ENCODE peak calls at places on chromosomes 4 and X, in nine cellular contexts. One of them, this sample, is unnamed.

GRCh38 chr4:165947019-165947418 is 74.0 kb downstream of the TLL1 start:
- DNase-seq in ascending aorta: no peak
- DNase-seq in body of pancreas: no peak
- DNase-seq in thoracic aorta: no peak
- DNase-seq in heart right ventricle: no peak
- DNase-seq in cardiac muscle cell: no peak
- DNase-seq in mucosa of descending colon: no peak
- DNase-seq in PC-3: no peak
- DNase-seq in lung: no peak
- DNase-seq in this sample: no peak

GRCh38 chr4:53987761-53988171 is 76.6 kb downstream of the CHIC2 start:
- DNase-seq in ascending aorta: no peak
- DNase-seq in body of pancreas: no peak
- DNase-seq in thoracic aorta: no peak
- DNase-seq in heart right ventricle: no peak
- DNase-seq in cardiac muscle cell: peak; percentile 49
- DNase-seq in mucosa of descending colon: no peak
- DNase-seq in PC-3: peak; percentile 70
- DNase-seq in lung: no peak
- DNase-seq in this sample: no peak

GRCh38 chrX:66731398-66731797 is 92.5 kb upstream of the EDA2R start:
- DNase-seq in ascending aorta: no peak
- DNase-seq in body of pancreas: no peak
- DNase-seq in thoracic aorta: no peak
- DNase-seq in heart right ventricle: no peak
- DNase-seq in cardiac muscle cell: peak; percentile 59
- DNase-seq in mucosa of descending colon: no peak
- DNase-seq in PC-3: peak; percentile 34
- DNase-seq in lung: no peak
- DNase-seq in this sample: no peak

GRCh38 chrX:17860811-17861495 is at the start of gene RAI2:
- DNase-seq in ascending aorta: no peak
- DNase-seq in body of pancreas: peak; percentile 64
- DNase-seq in thoracic aorta: no peak
- DNase-seq in heart right ventricle: peak; percentile 34
- DNase-seq in cardiac muscle cell: no peak
- DNase-seq in mucosa of descending colon: peak; percentile 38
- DNase-seq in PC-3: no peak
- DNase-seq in lung: peak; percentile 52
- DNase-seq in this sample: peak; percentile 78

GRCh38 chr4:98794565-98795205 is 134.2 kb downstream of the EIF4E start:
- DNase-seq in ascending aorta: no peak
- DNase-seq in body of pancreas: no peak
- DNase-seq in thoracic aorta: no peak
- DNase-seq in heart right ventricle: no peak
- DNase-seq in cardiac muscle cell: peak; percentile 58
- DNase-seq in mucosa of descending colon: no peak
- DNase-seq in PC-3: peak; percentile 51
- DNase-seq in lung: no peak
- DNase-seq in this sample: peak; percentile 73

GRCh38 chr4:22299678-22300077 is 216.2 kb downstream of the ADGRA3 start:
- DNase-seq in ascending aorta: no peak
- DNase-seq in body of pancreas: no peak
- DNase-seq in thoracic aorta: no peak
- DNase-seq in heart right ventricle: no peak
- DNase-seq in cardiac muscle cell: no peak
- DNase-seq in mucosa of descending colon: no peak
- DNase-seq in PC-3: no peak
- DNase-seq in lung: no peak
- DNase-seq in this sample: no peak

GRCh38 chrX:63961964-63962363 is 176.9 kb upstream of the ARHGEF9 start:
- DNase-seq in ascending aorta: no peak
- DNase-seq in body of pancreas: peak; percentile 60
- DNase-seq in thoracic aorta: no peak
- DNase-seq in heart right ventricle: no peak
- DNase-seq in cardiac muscle cell: no peak
- DNase-seq in mucosa of descending colon: no peak
- DNase-seq in PC-3: no peak
- DNase-seq in lung: no peak
- DNase-seq in this sample: no peak

GRCh38 chr4:163638909-163639308 is 144.4 kb downstream of the TMA16 start:
- DNase-seq in ascending aorta: no peak
- DNase-seq in body of pancreas: no peak
- DNase-seq in thoracic aorta: no peak
- DNase-seq in heart right ventricle: no peak
- DNase-seq in cardiac muscle cell: no peak
- DNase-seq in mucosa of descending colon: no peak
- DNase-seq in PC-3: peak; percentile 48
- DNase-seq in lung: no peak
- DNase-seq in this sample: no peak

GRCh38 chr4:180134116-180134866 is 2108.9 kb upstream of the TENM3 start:
- DNase-seq in ascending aorta: no peak
- DNase-seq in body of pancreas: no peak
- DNase-seq in thoracic aorta: no peak
- DNase-seq in heart right ventricle: no peak
- DNase-seq in cardiac muscle cell: no peak
- DNase-seq in mucosa of descending colon: peak; percentile 37
- DNase-seq in PC-3: no peak
- DNase-seq in lung: no peak
- DNase-seq in this sample: peak; percentile 54

GRCh38 chrX:153726286-153727107 is 1.8 kb downstream of the ABCD1 start:
- DNase-seq in ascending aorta: peak; percentile 79
- DNase-seq in body of pancreas: peak; percentile 72
- DNase-seq in thoracic aorta: no peak
- DNase-seq in heart right ventricle: peak; percentile 67
- DNase-seq in cardiac muscle cell: peak; percentile 51
- DNase-seq in mucosa of descending colon: peak; percentile 69
- DNase-seq in PC-3: peak; percentile 31
- DNase-seq in lung: peak; percentile 60
- DNase-seq in this sample: peak; percentile 92

GRCh38 chrX:149881081-149881711 is at the start of gene MAGEA8:
- DNase-seq in ascending aorta: no peak
- DNase-seq in body of pancreas: no peak
- DNase-seq in thoracic aorta: no peak
- DNase-seq in heart right ventricle: no peak
- DNase-seq in cardiac muscle cell: no peak
- DNase-seq in mucosa of descending colon: no peak
- DNase-seq in PC-3: no peak
- DNase-seq in lung: no peak
- DNase-seq in this sample: peak; percentile 77

GRCh38 chrX:41441934-41442823 is 5.0 kb upstream of the NYX start:
- DNase-seq in ascending aorta: peak; percentile 94
- DNase-seq in body of pancreas: peak; percentile 86
- DNase-seq in thoracic aorta: peak; percentile 64
- DNase-seq in heart right ventricle: peak; percentile 83
- DNase-seq in cardiac muscle cell: peak; percentile 91
- DNase-seq in mucosa of descending colon: peak; percentile 93
- DNase-seq in PC-3: peak; percentile 84
- DNase-seq in lung: peak; percentile 87
- DNase-seq in this sample: peak; percentile 95

GRCh38 chr4:73776363-73776762 is 36.0 kb downstream of the CXCL8 start:
- DNase-seq in ascending aorta: peak; percentile 72
- DNase-seq in body of pancreas: peak; percentile 62
- DNase-seq in thoracic aorta: peak; percentile 8
- DNase-seq in heart right ventricle: no peak
- DNase-seq in cardiac muscle cell: peak; percentile 95
- DNase-seq in mucosa of descending colon: no peak
- DNase-seq in PC-3: peak; percentile 48
- DNase-seq in lung: peak; percentile 54
- DNase-seq in this sample: no peak

GRCh38 chr4:176436500-176436973 is 116.8 kb downstream of the SPCS3 start:
- DNase-seq in ascending aorta: no peak
- DNase-seq in body of pancreas: no peak
- DNase-seq in thoracic aorta: no peak
- DNase-seq in heart right ventricle: no peak
- DNase-seq in cardiac muscle cell: peak; percentile 61
- DNase-seq in mucosa of descending colon: no peak
- DNase-seq in PC-3: peak; percentile 74
- DNase-seq in lung: no peak
- DNase-seq in this sample: no peak

GRCh38 chrX:96436105-96436504 is 248.5 kb upstream of the DIAPH2 start:
- DNase-seq in ascending aorta: no peak
- DNase-seq in body of pancreas: no peak
- DNase-seq in thoracic aorta: no peak
- DNase-seq in heart right ventricle: no peak
- DNase-seq in cardiac muscle cell: peak; percentile 48
- DNase-seq in mucosa of descending colon: no peak
- DNase-seq in PC-3: peak; percentile 35
- DNase-seq in lung: no peak
- DNase-seq in this sample: no peak

GRCh38 chrX:276588-277171 is 4.5 kb upstream of the PLCXD1 start:
- DNase-seq in ascending aorta: peak; percentile 78
- DNase-seq in body of pancreas: peak; percentile 73
- DNase-seq in thoracic aorta: no peak
- DNase-seq in heart right ventricle: peak; percentile 37
- DNase-seq in cardiac muscle cell: peak; percentile 37
- DNase-seq in mucosa of descending colon: peak; percentile 63
- DNase-seq in PC-3: peak; percentile 65
- DNase-seq in lung: no peak
- DNase-seq in this sample: no peak

GRCh38 chr4:82886145-82886942 is 4.6 kb downstream of the SEC31A start:
- DNase-seq in ascending aorta: no peak
- DNase-seq in body of pancreas: no peak
- DNase-seq in thoracic aorta: no peak
- DNase-seq in heart right ventricle: no peak
- DNase-seq in cardiac muscle cell: no peak
- DNase-seq in mucosa of descending colon: no peak
- DNase-seq in PC-3: no peak
- DNase-seq in lung: no peak
- DNase-seq in this sample: no peak

GRCh38 chr4:89212666-89213381 is 94.8 kb downstream of the GPRIN3 start:
- DNase-seq in ascending aorta: no peak
- DNase-seq in body of pancreas: no peak
- DNase-seq in thoracic aorta: no peak
- DNase-seq in heart right ventricle: no peak
- DNase-seq in cardiac muscle cell: peak; percentile 7
- DNase-seq in mucosa of descending colon: no peak
- DNase-seq in PC-3: no peak
- DNase-seq in lung: no peak
- DNase-seq in this sample: no peak

GRCh38 chrX:2542826-2543551 is 42.2 kb upstream of the DHRSX start:
- DNase-seq in ascending aorta: no peak
- DNase-seq in body of pancreas: no peak
- DNase-seq in thoracic aorta: no peak
- DNase-seq in heart right ventricle: no peak
- DNase-seq in cardiac muscle cell: no peak
- DNase-seq in mucosa of descending colon: no peak
- DNase-seq in PC-3: no peak
- DNase-seq in lung: no peak
- DNase-seq in this sample: no peak

GRCh38 chr4:38860788-38861424 is 4.3 kb upstream of the TLR6 start:
- DNase-seq in ascending aorta: no peak
- DNase-seq in body of pancreas: peak; percentile 55
- DNase-seq in thoracic aorta: no peak
- DNase-seq in heart right ventricle: no peak
- DNase-seq in cardiac muscle cell: peak; percentile 59
- DNase-seq in mucosa of descending colon: no peak
- DNase-seq in PC-3: peak; percentile 61
- DNase-seq in lung: peak; percentile 48
- DNase-seq in this sample: peak; percentile 89

GRCh38 chr4:10008208-10009005 is 12.9 kb downstream of the SLC2A9 start:
- DNase-seq in ascending aorta: no peak
- DNase-seq in body of pancreas: no peak
- DNase-seq in thoracic aorta: no peak
- DNase-seq in heart right ventricle: no peak
- DNase-seq in cardiac muscle cell: peak; percentile 49
- DNase-seq in mucosa of descending colon: no peak
- DNase-seq in PC-3: peak; percentile 78
- DNase-seq in lung: no peak
- DNase-seq in this sample: no peak

GRCh38 chr4:169416461-169416860 is 145.7 kb upstream of the SH3RF1 start:
- DNase-seq in ascending aorta: no peak
- DNase-seq in body of pancreas: no peak
- DNase-seq in thoracic aorta: no peak
- DNase-seq in heart right ventricle: no peak
- DNase-seq in cardiac muscle cell: no peak
- DNase-seq in mucosa of descending colon: no peak
- DNase-seq in PC-3: no peak
- DNase-seq in lung: no peak
- DNase-seq in this sample: no peak

GRCh38 chr4:7066493-7066892 is 1.4 kb downstream of the GRPEL1 start:
- DNase-seq in ascending aorta: peak; percentile 58
- DNase-seq in body of pancreas: no peak
- DNase-seq in thoracic aorta: no peak
- DNase-seq in heart right ventricle: no peak
- DNase-seq in cardiac muscle cell: no peak
- DNase-seq in mucosa of descending colon: no peak
- DNase-seq in PC-3: no peak
- DNase-seq in lung: no peak
- DNase-seq in this sample: no peak
- H3K4me3 ChIP-seq in ascending aorta: peak overlapping the region; percentile 94
- H3K4me3 ChIP-seq in body of pancreas: no peak overlapping the region
- H3K4me3 ChIP-seq in thoracic aorta: peak overlapping the region; percentile 98
- H3K4me3 ChIP-seq in heart right ventricle: no peak overlapping the region
- H3K4me3 ChIP-seq in cardiac muscle cell: no peak overlapping the region
- H3K4me3 ChIP-seq in mucosa of descending colon: no peak overlapping the region
- H3K4me3 ChIP-seq in PC-3: peak overlapping the region; percentile 96
- H3K4me3 ChIP-seq in lung: no peak overlapping the region
- H3K4me3 ChIP-seq in this sample: peak overlapping the region; percentile 91

DNA sequence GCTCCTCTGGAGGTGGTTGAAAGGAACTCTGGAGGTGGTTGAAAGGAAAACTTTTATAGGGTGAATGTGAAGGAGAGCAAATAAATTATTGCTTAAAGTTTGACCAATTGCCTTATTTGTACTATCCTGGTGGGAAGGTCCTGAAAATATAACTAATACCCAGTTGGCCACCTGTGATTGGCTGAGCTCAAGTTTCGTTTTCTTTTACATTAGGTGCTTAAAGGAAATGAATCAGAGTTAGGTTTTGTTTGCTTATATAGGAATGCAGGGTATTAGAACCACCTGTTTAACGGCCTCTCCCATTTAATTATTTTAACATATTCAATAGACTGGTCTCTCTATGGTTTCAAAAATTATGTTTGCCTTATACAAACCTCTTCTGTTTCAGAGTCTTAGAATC is 497.6 kb downstream of the PRR32 start:
- DNase-seq in ascending aorta: no peak
- DNase-seq in body of pancreas: no peak
- DNase-seq in thoracic aorta: no peak
- DNase-seq in heart right ventricle: no peak
- DNase-seq in cardiac muscle cell: no peak
- DNase-seq in mucosa of descending colon: no peak
- DNase-seq in PC-3: peak; percentile 61
- DNase-seq in lung: no peak
- DNase-seq in this sample: no peak
- TF ChIP-seq CTCF in ascending aorta: no peak
- TF ChIP-seq CTCF in body of pancreas: no peak
- TF ChIP-seq CTCF in thoracic aorta: no peak
- TF ChIP-seq CTCF in heart right ventricle: no peak
- TF ChIP-seq CTCF in cardiac muscle cell: no peak
- TF ChIP-seq CTCF in mucosa of descending colon: no peak
- TF ChIP-seq CTCF in PC-3: no peak
- TF ChIP-seq CTCF in lung: no peak
- TF ChIP-seq CTCF in this sample: no peak

GRCh38 chrX:13901354-13901753 is 84.5 kb upstream of the GPM6B start:
- DNase-seq in ascending aorta: no peak
- DNase-seq in body of pancreas: no peak
- DNase-seq in thoracic aorta: no peak
- DNase-seq in heart right ventricle: no peak
- DNase-seq in cardiac muscle cell: no peak
- DNase-seq in mucosa of descending colon: no peak
- DNase-seq in PC-3: no peak
- DNase-seq in lung: no peak
- DNase-seq in this sample: no peak
- H3K4me1 ChIP-seq in ascending aorta: no peaks in the 10 kb centered on the region
- H3K4me1 ChIP-seq in body of pancreas: no peaks in the 10 kb centered on the region
- H3K4me1 ChIP-seq in thoracic aorta: peaks cover 31% of the 10 kb centered on the region
- H3K4me1 ChIP-seq in heart right ventricle: no peaks in the 10 kb centered on the region
- H3K4me1 ChIP-seq in cardiac muscle cell: no peaks in the 10 kb centered on the region
- H3K4me1 ChIP-seq in mucosa of descending colon: no peaks in the 10 kb centered on the region
- H3K4me1 ChIP-seq in PC-3: peaks cover 24% of the 10 kb centered on the region
- H3K4me1 ChIP-seq in lung: no peaks in the 10 kb centered on the region
- H3K4me1 ChIP-seq in this sample: no peaks in the 10 kb centered on the region

GRCh38 chr4:183657564-183657963 is 1.4 kb downstream of the RWDD4 start:
- DNase-seq in ascending aorta: no peak
- DNase-seq in body of pancreas: no peak
- DNase-seq in thoracic aorta: no peak
- DNase-seq in heart right ventricle: no peak
- DNase-seq in cardiac muscle cell: no peak
- DNase-seq in mucosa of descending colon: no peak
- DNase-seq in PC-3: no peak
- DNase-seq in lung: no peak
- DNase-seq in this sample: no peak
- H3K4me3 ChIP-seq in ascending aorta: peak overlapping the region; percentile 98
- H3K4me3 ChIP-seq in body of pancreas: no peak overlapping the region
- H3K4me3 ChIP-seq in thoracic aorta: peak overlapping the region; percentile 97
- H3K4me3 ChIP-seq in heart right ventricle: no peak overlapping the region
- H3K4me3 ChIP-seq in cardiac muscle cell: peak overlapping the region; percentile 61
- H3K4me3 ChIP-seq in mucosa of descending colon: no peak overlapping the region
- H3K4me3 ChIP-seq in PC-3: peak overlapping the region; percentile 84
- H3K4me3 ChIP-seq in lung: no peak overlapping the region
- H3K4me3 ChIP-seq in this sample: peak overlapping the region; percentile 92